ENCODE peak calls at places on chromosomes 12 and 14, in seven cellular contexts. F is brain microvascular endothelial cell; D is activated T-cell treated with anti-CD3 and anti-CD28 coated beads, Interleukin-2, amount 50 U/mL, for 24 hours; R is psoas muscle; E is left colon; H is fibroblast of the conjunctiva; J is NCI-H526 treated with DMSO at 0.1 percent for 48 hours. N is an unnamed sample.
A peak's percentile ranks its signal among the peaks of the same experiment; 100 is the strongest.

GRCh38 chr12:91182664-91183455 is at the start of gene DCN:
- DNase-seq in J (no peak), F (no peak), H (peak; percentile 45), R (no peak), E (no peak), D (no peak), N (no peak)

GRCh38 chr12:2337031-2338010 is 284.5 kb downstream of the CACNA1C start:
- DNase-seq in D (no peak), R (no peak), J (no peak), H (no peak), E (no peak), F (no peak), N (no peak)

GRCh38 chr14:61280526-61281185 is 482 bp downstream of the TMEM30B start:
- DNase-seq in J (peak; percentile 78), E (peak; percentile 46), R (peak; percentile 89), H (no peak), F (peak; percentile 25), D (peak; percentile 88), N (peak; percentile 81)

GRCh38 chr12:75554556-75554880 is 43.1 kb upstream of the KRR1 start:
- DNase-seq in H (no peak), D (no peak), E (no peak), J (no peak), R (no peak), F (no peak), N (no peak)

GRCh38 chr12:5230151-5230550 is 186.5 kb downstream of the KCNA5 start:
- DNase-seq in D (no peak), F (peak; percentile 40), H (no peak), J (no peak), E (no peak), R (no peak), N (no peak)

GRCh38 chr12:19962192-19962591 is 406.1 kb upstream of the PDE3A start:
- DNase-seq in D (no peak), E (no peak), H (no peak), R (no peak), J (no peak), F (no peak), N (no peak)

GRCh38 chr12:97005174-97005573 is 98.1 kb downstream of the NEDD1 start:
- DNase-seq in D (no peak), H (no peak), R (no peak), J (no peak), E (no peak), F (no peak), N (no peak)

GRCh38 chr14:32102152-32102787 is 25.2 kb downstream of the ARHGAP5 start:
- DNase-seq in H (no peak), R (no peak), J (no peak), D (no peak), F (no peak), E (no peak), N (no peak)

GRCh38 chr12:30926243-30927209 is at the start of gene TSPAN11:
- DNase-seq in H (no peak), D (no peak), J (no peak), R (peak; percentile 55), F (peak; percentile 12), E (no peak), N (no peak)

GRCh38 chr12:20264608-20265114 is 103.7 kb upstream of the PDE3A start:
- DNase-seq in H (no peak), R (no peak), E (no peak), J (no peak), D (no peak), F (peak; percentile 20), N (no peak)

GRCh38 chr12:111503116-111503515 is 96.0 kb downstream of the ATXN2 start:
- DNase-seq in H (no peak), F (no peak), E (no peak), D (no peak), R (no peak), J (no peak), N (no peak)

GRCh38 chr12:118053071-118053985 is 7.7 kb downstream of the WSB2 start:
- DNase-seq in J (no peak), H (no peak), R (no peak), F (no peak), D (no peak), E (no peak), N (no peak)

GRCh38 chr14:72544615-72545387 is 349.1 kb downstream of the DPF3 start:
- DNase-seq in H (no peak), D (peak; percentile 20), J (no peak), F (no peak), R (no peak), E (no peak), N (no peak)

GRCh38 chr12:98735821-98736220 is 90.7 kb downstream of the APAF1 start:
- DNase-seq in E (no peak), H (no peak), F (no peak), J (no peak), R (no peak), D (no peak), N (no peak)

GRCh38 chr12:14892726-14893442 is 7.2 kb upstream of the MGP start:
- DNase-seq in H (peak; percentile 47), R (peak; percentile 67), D (no peak), J (no peak), E (no peak), F (peak; percentile 40), N (peak; percentile 25)

GRCh38 chr14:22850944-22851790 is 14.8 kb downstream of the MMP14 start:
- DNase-seq in H (peak; percentile 91), R (peak; percentile 94), D (no peak), J (no peak), F (peak; percentile 94), E (peak; percentile 79), N (peak; percentile 80)

GRCh38 chr12:106113042-106113441 is 25.7 kb downstream of the NUAK1 start:
- DNase-seq in R (no peak), E (no peak), D (no peak), F (peak; percentile 59), H (no peak), J (no peak), N (no peak)

GRCh38 chr12:47896022-47896421 is 8.8 kb downstream of the VDR start:
- DNase-seq in D (no peak), J (no peak), E (no peak), F (no peak), R (no peak), H (no peak), N (no peak)

GRCh38 chr14:60275932-60276331 is 26.9 kb downstream of the PPM1A start:
- DNase-seq in D (no peak), H (no peak), F (no peak), E (no peak), J (peak; percentile 51), R (no peak), N (no peak)

GRCh38 chr12:65585648-65586420 is 238.4 kb upstream of the HMGA2 start:
- DNase-seq in E (no peak), J (no peak), H (no peak), D (no peak), F (no peak), R (no peak), N (no peak)

GRCh38 chr12:49651855-49652254 is 28.5 kb downstream of the PRPF40B start:
- DNase-seq in J (no peak), H (no peak), E (no peak), D (no peak), R (no peak), F (no peak), N (no peak)

GRCh38 chr14:72590577-72590976 is 303.3 kb downstream of the DPF3 start:
- DNase-seq in E (no peak), R (no peak), F (no peak), H (no peak), D (no peak), J (no peak), N (no peak)

GRCh38 chr14:70641548-70642312 is at the start of gene TTC9:
- DNase-seq in D (peak; percentile 66), H (no peak), F (no peak), J (no peak), E (no peak), R (peak; percentile 74), N (no peak)

GRCh38 chr14:68632591-68632895 is 160.3 kb downstream of the ZFP36L1 start:
- DNase-seq in R (no peak), F (no peak), H (no peak), E (no peak), J (no peak), D (no peak), N (no peak)

N was measured in ascending aorta.